ENCODE peak calls at places on chromosomes 2 and 18, in seven cellular contexts. U is caudate nucleus; K is stimulated activated CD8-positive, alpha-beta memory T cell treated with anti-CD3 and anti-CD28 coated beads, Interleukin-7, amount 100 ng/mL, for 1 hour; Z is A172; N is GM12878; J is HTR-8/SVneo; R is breast epithelium. X is an unnamed sample.

GRCh38 chr2:90069290-90069894 is 1377.9 kb downstream of the RPIA start:
- DNase-seq in U (no peak), K (no peak), Z (no peak), N (no peak), J (peak), R (no peak), X (no peak)

GRCh38 chr2:217960351-217960750 is 42.4 kb downstream of the TNS1 start:
- DNase-seq in U (no peak), K (no peak), Z (no peak), N (no peak), J (no peak), R (no peak), X (no peak)

GRCh38 chr2:98909381-98910211 is 26.4 kb downstream of the CRACDL start:
- DNase-seq in U (no peak), K (no peak), Z (peak), N (no peak), J (peak), R (peak), X (peak)

GRCh38 chr2:240503848-240504247 is 53.9 kb downstream of the ANKMY1 start:
- DNase-seq in U (no peak), K (no peak), Z (no peak), N (no peak), J (no peak), R (peak), X (no peak)

GRCh38 chr2:154452906-154453493 is 245.5 kb upstream of the KCNJ3 start:
- DNase-seq in U (no peak), K (no peak), Z (peak), N (peak), J (peak), R (no peak), X (no peak)

GRCh38 chr18:22167091-22167470 is 2.3 kb upstream of the GATA6 start:
- DNase-seq in U (no peak), K (no peak), Z (no peak), N (no peak), J (no peak), R (no peak), X (no peak)

GRCh38 chr2:2633017-2633416 is 301.9 kb upstream of the MYT1L start:
- DNase-seq in U (no peak), K (no peak), Z (no peak), N (no peak), J (no peak), R (no peak), X (no peak)

GRCh38 chr2:136767030-136767429 is 1.7 kb downstream of the THSD7B start:
- DNase-seq in U (no peak), K (no peak), Z (no peak), N (no peak), J (no peak), R (no peak), X (no peak)

X was measured in cerebellar nuclear complex.